ENCODE peak calls at places on chromosomes 7 and 10, in eight cellular contexts. L, S, X, E, G, Z, Q and F are unnamed samples.

GRCh38 chr10:86871563-86872183 is 85.7 kb downstream of the MMRN2 start:
- DNase-seq in S (no peak), Z (no peak), E (no peak), G (no peak), Q (no peak), L (no peak), X (no peak), F (no peak)

GRCh38 chr7:129702316-129702715 is 90.8 kb downstream of the NRF1 start:
- DNase-seq in E (no peak), G (no peak), L (no peak), Q (no peak), Z (no peak), X (no peak), S (no peak), F (no peak)

GRCh38 chr7:23100697-23101096 is 4.9 kb upstream of the KLHL7 start:
- DNase-seq in X (no peak), E (no peak), Z (no peak), S (no peak), L (no peak), Q (no peak), G (no peak), F (no peak)

GRCh38 chr10:73653701-73654100 is 2.1 kb downstream of the SYNPO2L start:
- DNase-seq in Q (no peak), G (no peak), Z (no peak), S (peak), E (no peak), L (no peak), X (peak), F (peak)

GRCh38 chr10:76337641-76338040 is 906.2 kb downstream of the LRMDA start:
- DNase-seq in S (peak), L (no peak), E (no peak), Z (no peak), G (no peak), X (no peak), Q (no peak), F (no peak)

GRCh38 chr7:137544450-137545058 is 201.0 kb upstream of the PTN start:
- DNase-seq in L (no peak), Q (no peak), E (no peak), G (no peak), Z (no peak), X (no peak), S (no peak), F (no peak)

GRCh38 chr7:100407285-100408180 is 21.0 kb downstream of the ZCWPW1 start:
- DNase-seq in X (peak), L (no peak), E (peak), Q (no peak), Z (peak), S (peak), G (peak), F (peak)

GRCh38 chr10:32941357-32941756 is 16.7 kb downstream of the ITGB1 start:
- DNase-seq in E (no peak), Q (no peak), G (no peak), X (no peak), S (no peak), L (no peak), Z (no peak), F (no peak)

GRCh38 chr10:16891375-16892313 is 74.4 kb upstream of the RSU1 start:
- DNase-seq in X (peak), Q (no peak), L (no peak), S (peak), G (peak), Z (peak), E (peak), F (peak)

GRCh38 chr7:159034988-159035387 is 109.7 kb downstream of the VIPR2 start:
- DNase-seq in Q (peak), Z (no peak), L (no peak), G (no peak), S (no peak), E (no peak), X (no peak), F (no peak)